ENCODE peak calls at places on chromosome 3, in nine cellular contexts. One of them, this sample, is unnamed.

GRCh38 chr3:62214850-62215249 is 158.5 kb downstream of the FEZF2 start:
- DNase-seq in activated CD4-positive, alpha-beta T cell treated with anti-CD3 and anti-CD28 coated beads, Interleukin-2, amount 10 ng/mL, durations not matched to agents 24 days and 14 days: no peak
- DNase-seq in NCI-H774: no peak
- DNase-seq in aorta: no peak
- DNase-seq in stimulated activated naive CD8-positive, alpha-beta T cell treated with anti-CD3 and anti-CD28 coated beads, Interleukin-15, amount 100 ng/mL, for 72 hours: no peak
- DNase-seq in caudate nucleus: no peak
- DNase-seq in HT-29: no peak
- DNase-seq in activated CD4-positive, alpha-beta memory T cell treated with anti-CD3 and anti-CD28 coated beads, Interleukin-2, amount 10 ng/mL, durations not matched to agents 7 days and 5 days: no peak
- DNase-seq in activated naive CD4-positive, alpha-beta T cell treated with anti-CD3 and anti-CD28 coated beads, Interleukin-2, amount 50 U/mL, for 16 hours: no peak
- DNase-seq in this sample: no peak

GRCh38 chr3:113783463-113783862 is 36.6 kb downstream of the ATP6V1A start:
- DNase-seq in NCI-H774: no peak
- DNase-seq in stimulated activated naive CD8-positive, alpha-beta T cell treated with anti-CD3 and anti-CD28 coated beads, Interleukin-15, amount 100 ng/mL, for 72 hours: no peak
- DNase-seq in caudate nucleus: no peak
- DNase-seq in activated CD4-positive, alpha-beta T cell treated with anti-CD3 and anti-CD28 coated beads, Interleukin-2, amount 10 ng/mL, durations not matched to agents 24 days and 14 days: no peak
- DNase-seq in HT-29: no peak
- DNase-seq in activated naive CD4-positive, alpha-beta T cell treated with anti-CD3 and anti-CD28 coated beads, Interleukin-2, amount 50 U/mL, for 16 hours: no peak
- DNase-seq in activated CD4-positive, alpha-beta memory T cell treated with anti-CD3 and anti-CD28 coated beads, Interleukin-2, amount 10 ng/mL, durations not matched to agents 7 days and 5 days: no peak
- DNase-seq in aorta: no peak
- DNase-seq in this sample: peak

GRCh38 chr3:58333206-58334012 is 717 bp downstream of the PXK start:
- DNase-seq in stimulated activated naive CD8-positive, alpha-beta T cell treated with anti-CD3 and anti-CD28 coated beads, Interleukin-15, amount 100 ng/mL, for 72 hours: peak
- DNase-seq in activated CD4-positive, alpha-beta T cell treated with anti-CD3 and anti-CD28 coated beads, Interleukin-2, amount 10 ng/mL, durations not matched to agents 24 days and 14 days: peak
- DNase-seq in activated CD4-positive, alpha-beta memory T cell treated with anti-CD3 and anti-CD28 coated beads, Interleukin-2, amount 10 ng/mL, durations not matched to agents 7 days and 5 days: peak
- DNase-seq in aorta: peak
- DNase-seq in activated naive CD4-positive, alpha-beta T cell treated with anti-CD3 and anti-CD28 coated beads, Interleukin-2, amount 50 U/mL, for 16 hours: peak
- DNase-seq in caudate nucleus: peak
- DNase-seq in HT-29: no peak
- DNase-seq in NCI-H774: no peak
- DNase-seq in this sample: peak

GRCh38 chr3:38566215-38566528 is 70.0 kb downstream of the EXOG start:
- DNase-seq in activated naive CD4-positive, alpha-beta T cell treated with anti-CD3 and anti-CD28 coated beads, Interleukin-2, amount 50 U/mL, for 16 hours: no peak
- DNase-seq in stimulated activated naive CD8-positive, alpha-beta T cell treated with anti-CD3 and anti-CD28 coated beads, Interleukin-15, amount 100 ng/mL, for 72 hours: no peak
- DNase-seq in HT-29: no peak
- DNase-seq in aorta: peak
- DNase-seq in NCI-H774: no peak
- DNase-seq in activated CD4-positive, alpha-beta memory T cell treated with anti-CD3 and anti-CD28 coated beads, Interleukin-2, amount 10 ng/mL, durations not matched to agents 7 days and 5 days: no peak
- DNase-seq in caudate nucleus: no peak
- DNase-seq in activated CD4-positive, alpha-beta T cell treated with anti-CD3 and anti-CD28 coated beads, Interleukin-2, amount 10 ng/mL, durations not matched to agents 24 days and 14 days: no peak
- DNase-seq in this sample: no peak

GRCh38 chr3:45607790-45608189 is 13.2 kb downstream of the LIMD1 start:
- DNase-seq in activated naive CD4-positive, alpha-beta T cell treated with anti-CD3 and anti-CD28 coated beads, Interleukin-2, amount 50 U/mL, for 16 hours: no peak
- DNase-seq in activated CD4-positive, alpha-beta memory T cell treated with anti-CD3 and anti-CD28 coated beads, Interleukin-2, amount 10 ng/mL, durations not matched to agents 7 days and 5 days: no peak
- DNase-seq in HT-29: no peak
- DNase-seq in stimulated activated naive CD8-positive, alpha-beta T cell treated with anti-CD3 and anti-CD28 coated beads, Interleukin-15, amount 100 ng/mL, for 72 hours: no peak
- DNase-seq in caudate nucleus: no peak
- DNase-seq in activated CD4-positive, alpha-beta T cell treated with anti-CD3 and anti-CD28 coated beads, Interleukin-2, amount 10 ng/mL, durations not matched to agents 24 days and 14 days: no peak
- DNase-seq in NCI-H774: no peak
- DNase-seq in aorta: no peak
- DNase-seq in this sample: no peak

GRCh38 chr3:45224824-45225464 is 1.1 kb downstream of the TMEM158 start:
- DNase-seq in NCI-H774: peak
- DNase-seq in stimulated activated naive CD8-positive, alpha-beta T cell treated with anti-CD3 and anti-CD28 coated beads, Interleukin-15, amount 100 ng/mL, for 72 hours: peak
- DNase-seq in activated CD4-positive, alpha-beta T cell treated with anti-CD3 and anti-CD28 coated beads, Interleukin-2, amount 10 ng/mL, durations not matched to agents 24 days and 14 days: peak
- DNase-seq in HT-29: peak
- DNase-seq in caudate nucleus: peak
- DNase-seq in activated naive CD4-positive, alpha-beta T cell treated with anti-CD3 and anti-CD28 coated beads, Interleukin-2, amount 50 U/mL, for 16 hours: peak
- DNase-seq in activated CD4-positive, alpha-beta memory T cell treated with anti-CD3 and anti-CD28 coated beads, Interleukin-2, amount 10 ng/mL, durations not matched to agents 7 days and 5 days: peak
- DNase-seq in aorta: peak
- DNase-seq in this sample: peak

GRCh38 chr3:185152433-185153169 is at the start of gene C3orf70:
- DNase-seq in NCI-H774: peak
- DNase-seq in activated CD4-positive, alpha-beta memory T cell treated with anti-CD3 and anti-CD28 coated beads, Interleukin-2, amount 10 ng/mL, durations not matched to agents 7 days and 5 days: peak
- DNase-seq in aorta: peak
- DNase-seq in HT-29: peak
- DNase-seq in activated CD4-positive, alpha-beta T cell treated with anti-CD3 and anti-CD28 coated beads, Interleukin-2, amount 10 ng/mL, durations not matched to agents 24 days and 14 days: peak
- DNase-seq in activated naive CD4-positive, alpha-beta T cell treated with anti-CD3 and anti-CD28 coated beads, Interleukin-2, amount 50 U/mL, for 16 hours: peak
- DNase-seq in caudate nucleus: peak
- DNase-seq in stimulated activated naive CD8-positive, alpha-beta T cell treated with anti-CD3 and anti-CD28 coated beads, Interleukin-15, amount 100 ng/mL, for 72 hours: peak
- DNase-seq in this sample: peak

GRCh38 chr3:177459397-177459796 is 262.1 kb upstream of the TBL1XR1 start:
- DNase-seq in NCI-H774: no peak
- DNase-seq in caudate nucleus: no peak
- DNase-seq in activated naive CD4-positive, alpha-beta T cell treated with anti-CD3 and anti-CD28 coated beads, Interleukin-2, amount 50 U/mL, for 16 hours: no peak
- DNase-seq in activated CD4-positive, alpha-beta memory T cell treated with anti-CD3 and anti-CD28 coated beads, Interleukin-2, amount 10 ng/mL, durations not matched to agents 7 days and 5 days: no peak
- DNase-seq in HT-29: no peak
- DNase-seq in aorta: no peak
- DNase-seq in activated CD4-positive, alpha-beta T cell treated with anti-CD3 and anti-CD28 coated beads, Interleukin-2, amount 10 ng/mL, durations not matched to agents 24 days and 14 days: no peak
- DNase-seq in stimulated activated naive CD8-positive, alpha-beta T cell treated with anti-CD3 and anti-CD28 coated beads, Interleukin-15, amount 100 ng/mL, for 72 hours: no peak
- DNase-seq in this sample: no peak

GRCh38 chr3:184786271-184787010 is 25.5 kb upstream of the VPS8 start:
- DNase-seq in HT-29: no peak
- DNase-seq in NCI-H774: no peak
- DNase-seq in activated naive CD4-positive, alpha-beta T cell treated with anti-CD3 and anti-CD28 coated beads, Interleukin-2, amount 50 U/mL, for 16 hours: no peak
- DNase-seq in aorta: peak
- DNase-seq in activated CD4-positive, alpha-beta memory T cell treated with anti-CD3 and anti-CD28 coated beads, Interleukin-2, amount 10 ng/mL, durations not matched to agents 7 days and 5 days: peak
- DNase-seq in activated CD4-positive, alpha-beta T cell treated with anti-CD3 and anti-CD28 coated beads, Interleukin-2, amount 10 ng/mL, durations not matched to agents 24 days and 14 days: peak
- DNase-seq in caudate nucleus: peak
- DNase-seq in stimulated activated naive CD8-positive, alpha-beta T cell treated with anti-CD3 and anti-CD28 coated beads, Interleukin-15, amount 100 ng/mL, for 72 hours: no peak
- DNase-seq in this sample: peak

GRCh38 chr3:141273700-141274410 is 42.2 kb downstream of the PXYLP1 start:
- DNase-seq in activated CD4-positive, alpha-beta T cell treated with anti-CD3 and anti-CD28 coated beads, Interleukin-2, amount 10 ng/mL, durations not matched to agents 24 days and 14 days: no peak
- DNase-seq in caudate nucleus: no peak
- DNase-seq in activated naive CD4-positive, alpha-beta T cell treated with anti-CD3 and anti-CD28 coated beads, Interleukin-2, amount 50 U/mL, for 16 hours: no peak
- DNase-seq in stimulated activated naive CD8-positive, alpha-beta T cell treated with anti-CD3 and anti-CD28 coated beads, Interleukin-15, amount 100 ng/mL, for 72 hours: no peak
- DNase-seq in aorta: no peak
- DNase-seq in NCI-H774: no peak
- DNase-seq in activated CD4-positive, alpha-beta memory T cell treated with anti-CD3 and anti-CD28 coated beads, Interleukin-2, amount 10 ng/mL, durations not matched to agents 7 days and 5 days: no peak
- DNase-seq in HT-29: no peak
- DNase-seq in this sample: no peak

GRCh38 chr3:46127503-46127902 is 80.6 kb downstream of the CCR1 start:
- DNase-seq in caudate nucleus: no peak
- DNase-seq in activated CD4-positive, alpha-beta T cell treated with anti-CD3 and anti-CD28 coated beads, Interleukin-2, amount 10 ng/mL, durations not matched to agents 24 days and 14 days: no peak
- DNase-seq in NCI-H774: no peak
- DNase-seq in stimulated activated naive CD8-positive, alpha-beta T cell treated with anti-CD3 and anti-CD28 coated beads, Interleukin-15, amount 100 ng/mL, for 72 hours: no peak
- DNase-seq in activated CD4-positive, alpha-beta memory T cell treated with anti-CD3 and anti-CD28 coated beads, Interleukin-2, amount 10 ng/mL, durations not matched to agents 7 days and 5 days: no peak
- DNase-seq in activated naive CD4-positive, alpha-beta T cell treated with anti-CD3 and anti-CD28 coated beads, Interleukin-2, amount 50 U/mL, for 16 hours: no peak
- DNase-seq in aorta: no peak
- DNase-seq in HT-29: no peak
- DNase-seq in this sample: no peak

GRCh38 chr3:42013652-42014442 is 51.9 kb upstream of the ULK4 start:
- DNase-seq in stimulated activated naive CD8-positive, alpha-beta T cell treated with anti-CD3 and anti-CD28 coated beads, Interleukin-15, amount 100 ng/mL, for 72 hours: peak
- DNase-seq in activated CD4-positive, alpha-beta T cell treated with anti-CD3 and anti-CD28 coated beads, Interleukin-2, amount 10 ng/mL, durations not matched to agents 24 days and 14 days: peak
- DNase-seq in activated CD4-positive, alpha-beta memory T cell treated with anti-CD3 and anti-CD28 coated beads, Interleukin-2, amount 10 ng/mL, durations not matched to agents 7 days and 5 days: peak
- DNase-seq in aorta: peak
- DNase-seq in activated naive CD4-positive, alpha-beta T cell treated with anti-CD3 and anti-CD28 coated beads, Interleukin-2, amount 50 U/mL, for 16 hours: peak
- DNase-seq in HT-29: peak
- DNase-seq in NCI-H774: no peak
- DNase-seq in caudate nucleus: no peak
- DNase-seq in this sample: no peak

GRCh38 chr3:187069857-187070516 is 69.3 kb downstream of the RPL39L start:
- DNase-seq in caudate nucleus: no peak
- DNase-seq in activated naive CD4-positive, alpha-beta T cell treated with anti-CD3 and anti-CD28 coated beads, Interleukin-2, amount 50 U/mL, for 16 hours: no peak
- DNase-seq in activated CD4-positive, alpha-beta T cell treated with anti-CD3 and anti-CD28 coated beads, Interleukin-2, amount 10 ng/mL, durations not matched to agents 24 days and 14 days: peak
- DNase-seq in HT-29: no peak
- DNase-seq in stimulated activated naive CD8-positive, alpha-beta T cell treated with anti-CD3 and anti-CD28 coated beads, Interleukin-15, amount 100 ng/mL, for 72 hours: no peak
- DNase-seq in aorta: no peak
- DNase-seq in NCI-H774: no peak
- DNase-seq in activated CD4-positive, alpha-beta memory T cell treated with anti-CD3 and anti-CD28 coated beads, Interleukin-2, amount 10 ng/mL, durations not matched to agents 7 days and 5 days: no peak
- DNase-seq in this sample: no peak

This sample was measured in frontal cortex.